ENCODE peak calls at places on chromosomes 16 and 17, in four cellular contexts. G is activated CD4-positive, CD25-positive, alpha-beta regulatory T cell; N is anterior cingulate cortex; C is Kasumi-1. V is an unnamed sample.

GRCh38 chr17:55430531-55431228 is 9.0 kb upstream of the MMD start:
- DNase-seq in G (no peak), N (no peak), C (no peak), V (no peak)

GRCh38 chr16:19851476-19851875 is 33.2 kb downstream of the GPRC5B start:
- DNase-seq in G (no peak), N (peak), C (no peak), V (no peak)

GRCh38 chr17:74442670-74443515 is 11.0 kb downstream of the GPRC5C start:
- DNase-seq in G (no peak), N (peak), C (peak), V (peak)

GRCh38 chr16:23134274-23134673 is 15.0 kb downstream of the USP31 start:
- DNase-seq in G (no peak), N (no peak), C (no peak), V (peak)

GRCh38 chr17:31511176-31511540 is 119.7 kb downstream of the RAB11FIP4 start:
- DNase-seq in G (no peak), N (no peak), C (no peak), V (no peak)

GRCh38 chr16:86522639-86523038 is 12.3 kb downstream of the FOXF1 start:
- DNase-seq in G (no peak), N (no peak), C (no peak), V (no peak)

GRCh38 chr16:25219070-25219737 is 2.5 kb downstream of the AQP8 start:
- DNase-seq in G (no peak), N (no peak), C (no peak), V (no peak)

GRCh38 chr16:67013823-67014640 is 14.9 kb upstream of the CBFB start:
- DNase-seq in G (peak), N (peak), C (no peak), V (peak)

GRCh38 chr17:4632583-4632923 is 8.9 kb downstream of the ALOX15 start:
- DNase-seq in G (no peak), N (no peak), C (no peak), V (no peak)

GRCh38 chr16:19138601-19139000 is 24.8 kb downstream of the ITPRIPL2 start:
- DNase-seq in G (no peak), N (no peak), C (no peak), V (peak)

GRCh38 chr16:75491876-75492275 is 3.4 kb downstream of the CHST6 start:
- DNase-seq in G (no peak), N (peak), C (no peak), V (no peak)

GRCh38 chr17:35243459-35244204 is 760 bp downstream of the SLFN5 start:
- DNase-seq in G (no peak), N (no peak), C (no peak), V (peak)

GRCh38 chr17:4664230-4664629 is 22.8 kb upstream of the ALOX15 start:
- DNase-seq in G (no peak), N (no peak), C (no peak), V (no peak)

GRCh38 chr16:85238233-85238647 is 126.0 kb upstream of the CIBAR2 start:
- DNase-seq in G (no peak), N (peak), C (no peak), V (peak)

GRCh38 chr17:66507103-66507923 is 204.9 kb downstream of the PRKCA start:
- DNase-seq in G (no peak), N (no peak), C (no peak), V (no peak)

GRCh38 chr16:1420111-1420539 is 422 bp downstream of the UQCC4 start:
- DNase-seq in G (no peak), N (no peak), C (no peak), V (no peak)

GRCh38 chr17:8147141-8147804 is 4.9 kb downstream of the PER1 start:
- DNase-seq in G (no peak), N (no peak), C (no peak), V (no peak)

GRCh38 chr17:1754430-1755112 is 7.3 kb upstream of the SERPINF1 start:
- DNase-seq in G (no peak), N (no peak), C (no peak), V (no peak)

GRCh38 chr16:81491522-81492188 is 47.0 kb downstream of the CMIP start:
- DNase-seq in G (no peak), N (no peak), C (no peak), V (no peak)

GRCh38 chr16:67542464-67542863 is 13.8 kb downstream of the RIPOR1 start:
- DNase-seq in G (no peak), N (no peak), C (peak), V (no peak)

GRCh38 chr16:82138478-82139285 is 31.3 kb downstream of the MPHOSPH6 start:
- DNase-seq in G (no peak), N (no peak), C (no peak), V (no peak)

GRCh38 chr16:22638393-22639206 is 127.9 kb downstream of the NPIPB5 start:
- DNase-seq in G (no peak), N (no peak), C (no peak), V (no peak)

GRCh38 chr17:50094243-50094752 is 853 bp upstream of the PDK2 start:
- DNase-seq in G (peak), N (peak), C (peak), V (peak)

GRCh38 chr17:32525116-32525515 is 38.3 kb downstream of the CDK5R1 start:
- DNase-seq in G (no peak), N (no peak), C (no peak), V (no peak)

GRCh38 chr17:57511475-57512123 is 233.5 kb downstream of the CCDC182 start:
- DNase-seq in G (no peak), N (no peak), C (no peak), V (no peak)

GRCh38 chr16:84487358-84487757 is 17.1 kb downstream of the MEAK7 start:
- DNase-seq in G (no peak), N (no peak), C (no peak), V (no peak)